ENCODE peak calls at places on chromosomes 11 and 22, in seven cellular contexts. One of them, this sample, is unnamed.

GRCh38 chr11:43278302-43278956 is 33.4 kb upstream of the API5 start:
- DNase-seq in NCI-H1417: peak
- DNase-seq in activated CD4-positive, alpha-beta memory T cell treated with anti-CD3 and anti-CD28 coated beads, Interleukin-2, amount 10 ng/mL, durations not matched to agents 7 days and 5 days: no peak
- DNase-seq in activated naive CD8-positive, alpha-beta T cell treated with anti-CD3 and anti-CD28 coated beads for 36 hours: no peak
- DNase-seq in LoVo: peak
- DNase-seq in stimulated activated CD8-positive, alpha-beta memory T cell treated with anti-CD3 and anti-CD28 coated beads, Interleukin-2, amount 100 ng/mL, for 48 hours: no peak
- DNase-seq in left ventricle myocardium inferior: no peak
- DNase-seq in this sample: no peak

GRCh38 chr22:29342177-29342576 is 26.7 kb upstream of the RASL10A start:
- DNase-seq in NCI-H1417: no peak
- DNase-seq in activated CD4-positive, alpha-beta memory T cell treated with anti-CD3 and anti-CD28 coated beads, Interleukin-2, amount 10 ng/mL, durations not matched to agents 7 days and 5 days: no peak
- DNase-seq in activated naive CD8-positive, alpha-beta T cell treated with anti-CD3 and anti-CD28 coated beads for 36 hours: no peak
- DNase-seq in LoVo: no peak
- DNase-seq in stimulated activated CD8-positive, alpha-beta memory T cell treated with anti-CD3 and anti-CD28 coated beads, Interleukin-2, amount 100 ng/mL, for 48 hours: no peak
- DNase-seq in left ventricle myocardium inferior: no peak
- DNase-seq in this sample: no peak

GRCh38 chr22:28171713-28172112 is 252.7 kb upstream of the PITPNB start:
- DNase-seq in NCI-H1417: no peak
- DNase-seq in activated CD4-positive, alpha-beta memory T cell treated with anti-CD3 and anti-CD28 coated beads, Interleukin-2, amount 10 ng/mL, durations not matched to agents 7 days and 5 days: no peak
- DNase-seq in activated naive CD8-positive, alpha-beta T cell treated with anti-CD3 and anti-CD28 coated beads for 36 hours: no peak
- DNase-seq in LoVo: no peak
- DNase-seq in stimulated activated CD8-positive, alpha-beta memory T cell treated with anti-CD3 and anti-CD28 coated beads, Interleukin-2, amount 100 ng/mL, for 48 hours: no peak
- DNase-seq in left ventricle myocardium inferior: no peak
- DNase-seq in this sample: no peak

GRCh38 chr22:49785841-49786451 is 41.7 kb downstream of the BRD1 start:
- DNase-seq in NCI-H1417: no peak
- DNase-seq in activated CD4-positive, alpha-beta memory T cell treated with anti-CD3 and anti-CD28 coated beads, Interleukin-2, amount 10 ng/mL, durations not matched to agents 7 days and 5 days: no peak
- DNase-seq in activated naive CD8-positive, alpha-beta T cell treated with anti-CD3 and anti-CD28 coated beads for 36 hours: no peak
- DNase-seq in LoVo: no peak
- DNase-seq in stimulated activated CD8-positive, alpha-beta memory T cell treated with anti-CD3 and anti-CD28 coated beads, Interleukin-2, amount 100 ng/mL, for 48 hours: no peak
- DNase-seq in left ventricle myocardium inferior: peak
- DNase-seq in this sample: no peak

GRCh38 chr11:78460468-78460867 is 42.8 kb upstream of the GAB2 start:
- DNase-seq in NCI-H1417: no peak
- DNase-seq in activated CD4-positive, alpha-beta memory T cell treated with anti-CD3 and anti-CD28 coated beads, Interleukin-2, amount 10 ng/mL, durations not matched to agents 7 days and 5 days: no peak
- DNase-seq in activated naive CD8-positive, alpha-beta T cell treated with anti-CD3 and anti-CD28 coated beads for 36 hours: no peak
- DNase-seq in LoVo: no peak
- DNase-seq in stimulated activated CD8-positive, alpha-beta memory T cell treated with anti-CD3 and anti-CD28 coated beads, Interleukin-2, amount 100 ng/mL, for 48 hours: no peak
- DNase-seq in left ventricle myocardium inferior: no peak
- DNase-seq in this sample: no peak

GRCh38 chr22:16838073-16838472 is 12.9 kb upstream of the XKR3 start:
- DNase-seq in NCI-H1417: no peak
- DNase-seq in activated CD4-positive, alpha-beta memory T cell treated with anti-CD3 and anti-CD28 coated beads, Interleukin-2, amount 10 ng/mL, durations not matched to agents 7 days and 5 days: no peak
- DNase-seq in activated naive CD8-positive, alpha-beta T cell treated with anti-CD3 and anti-CD28 coated beads for 36 hours: no peak
- DNase-seq in LoVo: no peak
- DNase-seq in stimulated activated CD8-positive, alpha-beta memory T cell treated with anti-CD3 and anti-CD28 coated beads, Interleukin-2, amount 100 ng/mL, for 48 hours: no peak
- DNase-seq in left ventricle myocardium inferior: no peak
- DNase-seq in this sample: no peak

GRCh38 chr11:3089236-3090061 is 32.2 kb upstream of the CARS1 start:
- DNase-seq in NCI-H1417: no peak
- DNase-seq in activated CD4-positive, alpha-beta memory T cell treated with anti-CD3 and anti-CD28 coated beads, Interleukin-2, amount 10 ng/mL, durations not matched to agents 7 days and 5 days: no peak
- DNase-seq in activated naive CD8-positive, alpha-beta T cell treated with anti-CD3 and anti-CD28 coated beads for 36 hours: no peak
- DNase-seq in LoVo: no peak
- DNase-seq in stimulated activated CD8-positive, alpha-beta memory T cell treated with anti-CD3 and anti-CD28 coated beads, Interleukin-2, amount 100 ng/mL, for 48 hours: no peak
- DNase-seq in left ventricle myocardium inferior: no peak
- DNase-seq in this sample: no peak

GRCh38 chr11:126112547-126112946 is 49.9 kb upstream of the CDON start:
- DNase-seq in NCI-H1417: peak
- DNase-seq in activated CD4-positive, alpha-beta memory T cell treated with anti-CD3 and anti-CD28 coated beads, Interleukin-2, amount 10 ng/mL, durations not matched to agents 7 days and 5 days: no peak
- DNase-seq in activated naive CD8-positive, alpha-beta T cell treated with anti-CD3 and anti-CD28 coated beads for 36 hours: no peak
- DNase-seq in LoVo: no peak
- DNase-seq in stimulated activated CD8-positive, alpha-beta memory T cell treated with anti-CD3 and anti-CD28 coated beads, Interleukin-2, amount 100 ng/mL, for 48 hours: no peak
- DNase-seq in left ventricle myocardium inferior: peak
- DNase-seq in this sample: no peak

GRCh38 chr11:106424111-106424510 is 346.6 kb downstream of the AASDHPPT start:
- DNase-seq in NCI-H1417: no peak
- DNase-seq in activated CD4-positive, alpha-beta memory T cell treated with anti-CD3 and anti-CD28 coated beads, Interleukin-2, amount 10 ng/mL, durations not matched to agents 7 days and 5 days: no peak
- DNase-seq in activated naive CD8-positive, alpha-beta T cell treated with anti-CD3 and anti-CD28 coated beads for 36 hours: no peak
- DNase-seq in LoVo: peak
- DNase-seq in stimulated activated CD8-positive, alpha-beta memory T cell treated with anti-CD3 and anti-CD28 coated beads, Interleukin-2, amount 100 ng/mL, for 48 hours: no peak
- DNase-seq in left ventricle myocardium inferior: no peak
- DNase-seq in this sample: no peak

GRCh38 chr11:114623720-114624119 is 28.1 kb upstream of the NXPE4 start:
- DNase-seq in NCI-H1417: no peak
- DNase-seq in activated CD4-positive, alpha-beta memory T cell treated with anti-CD3 and anti-CD28 coated beads, Interleukin-2, amount 10 ng/mL, durations not matched to agents 7 days and 5 days: no peak
- DNase-seq in activated naive CD8-positive, alpha-beta T cell treated with anti-CD3 and anti-CD28 coated beads for 36 hours: no peak
- DNase-seq in LoVo: no peak
- DNase-seq in stimulated activated CD8-positive, alpha-beta memory T cell treated with anti-CD3 and anti-CD28 coated beads, Interleukin-2, amount 100 ng/mL, for 48 hours: no peak
- DNase-seq in left ventricle myocardium inferior: no peak
- DNase-seq in this sample: no peak

GRCh38 chr11:76391039-76391438 is 9.9 kb downstream of the GVQW3 start:
- DNase-seq in NCI-H1417: peak
- DNase-seq in activated CD4-positive, alpha-beta memory T cell treated with anti-CD3 and anti-CD28 coated beads, Interleukin-2, amount 10 ng/mL, durations not matched to agents 7 days and 5 days: no peak
- DNase-seq in activated naive CD8-positive, alpha-beta T cell treated with anti-CD3 and anti-CD28 coated beads for 36 hours: no peak
- DNase-seq in LoVo: no peak
- DNase-seq in stimulated activated CD8-positive, alpha-beta memory T cell treated with anti-CD3 and anti-CD28 coated beads, Interleukin-2, amount 100 ng/mL, for 48 hours: no peak
- DNase-seq in left ventricle myocardium inferior: no peak
- DNase-seq in this sample: no peak

GRCh38 chr11:122097419-122098001 is 18.5 kb downstream of the BLID start:
- DNase-seq in NCI-H1417: no peak
- DNase-seq in activated CD4-positive, alpha-beta memory T cell treated with anti-CD3 and anti-CD28 coated beads, Interleukin-2, amount 10 ng/mL, durations not matched to agents 7 days and 5 days: no peak
- DNase-seq in activated naive CD8-positive, alpha-beta T cell treated with anti-CD3 and anti-CD28 coated beads for 36 hours: no peak
- DNase-seq in LoVo: no peak
- DNase-seq in stimulated activated CD8-positive, alpha-beta memory T cell treated with anti-CD3 and anti-CD28 coated beads, Interleukin-2, amount 100 ng/mL, for 48 hours: no peak
- DNase-seq in left ventricle myocardium inferior: no peak
- DNase-seq in this sample: no peak

GRCh38 chr11:64696045-64696444 is 27.0 kb downstream of the NRXN2 start:
- DNase-seq in NCI-H1417: no peak
- DNase-seq in activated CD4-positive, alpha-beta memory T cell treated with anti-CD3 and anti-CD28 coated beads, Interleukin-2, amount 10 ng/mL, durations not matched to agents 7 days and 5 days: no peak
- DNase-seq in activated naive CD8-positive, alpha-beta T cell treated with anti-CD3 and anti-CD28 coated beads for 36 hours: no peak
- DNase-seq in LoVo: no peak
- DNase-seq in stimulated activated CD8-positive, alpha-beta memory T cell treated with anti-CD3 and anti-CD28 coated beads, Interleukin-2, amount 100 ng/mL, for 48 hours: no peak
- DNase-seq in left ventricle myocardium inferior: no peak
- DNase-seq in this sample: no peak

GRCh38 chr22:40624770-40625169 is 11.7 kb downstream of the MRTFA start:
- DNase-seq in NCI-H1417: no peak
- DNase-seq in activated CD4-positive, alpha-beta memory T cell treated with anti-CD3 and anti-CD28 coated beads, Interleukin-2, amount 10 ng/mL, durations not matched to agents 7 days and 5 days: no peak
- DNase-seq in activated naive CD8-positive, alpha-beta T cell treated with anti-CD3 and anti-CD28 coated beads for 36 hours: no peak
- DNase-seq in LoVo: no peak
- DNase-seq in stimulated activated CD8-positive, alpha-beta memory T cell treated with anti-CD3 and anti-CD28 coated beads, Interleukin-2, amount 100 ng/mL, for 48 hours: no peak
- DNase-seq in left ventricle myocardium inferior: no peak
- DNase-seq in this sample: no peak

GRCh38 chr11:32131321-32131720 is 40.4 kb downstream of the RCN1 start:
- DNase-seq in NCI-H1417: no peak
- DNase-seq in activated CD4-positive, alpha-beta memory T cell treated with anti-CD3 and anti-CD28 coated beads, Interleukin-2, amount 10 ng/mL, durations not matched to agents 7 days and 5 days: no peak
- DNase-seq in activated naive CD8-positive, alpha-beta T cell treated with anti-CD3 and anti-CD28 coated beads for 36 hours: no peak
- DNase-seq in LoVo: no peak
- DNase-seq in stimulated activated CD8-positive, alpha-beta memory T cell treated with anti-CD3 and anti-CD28 coated beads, Interleukin-2, amount 100 ng/mL, for 48 hours: no peak
- DNase-seq in left ventricle myocardium inferior: no peak
- DNase-seq in this sample: no peak

GRCh38 chr22:20463324-20464095 is 25.9 kb upstream of the SCARF2 start:
- DNase-seq in NCI-H1417: no peak
- DNase-seq in activated CD4-positive, alpha-beta memory T cell treated with anti-CD3 and anti-CD28 coated beads, Interleukin-2, amount 10 ng/mL, durations not matched to agents 7 days and 5 days: peak
- DNase-seq in activated naive CD8-positive, alpha-beta T cell treated with anti-CD3 and anti-CD28 coated beads for 36 hours: peak
- DNase-seq in LoVo: no peak
- DNase-seq in stimulated activated CD8-positive, alpha-beta memory T cell treated with anti-CD3 and anti-CD28 coated beads, Interleukin-2, amount 100 ng/mL, for 48 hours: no peak
- DNase-seq in left ventricle myocardium inferior: no peak
- DNase-seq in this sample: no peak

GRCh38 chr11:125674210-125674609 is 6.4 kb downstream of the ACRV1 start:
- DNase-seq in NCI-H1417: no peak
- DNase-seq in activated CD4-positive, alpha-beta memory T cell treated with anti-CD3 and anti-CD28 coated beads, Interleukin-2, amount 10 ng/mL, durations not matched to agents 7 days and 5 days: no peak
- DNase-seq in activated naive CD8-positive, alpha-beta T cell treated with anti-CD3 and anti-CD28 coated beads for 36 hours: no peak
- DNase-seq in LoVo: no peak
- DNase-seq in stimulated activated CD8-positive, alpha-beta memory T cell treated with anti-CD3 and anti-CD28 coated beads, Interleukin-2, amount 100 ng/mL, for 48 hours: no peak
- DNase-seq in left ventricle myocardium inferior: no peak
- DNase-seq in this sample: no peak

GRCh38 chr22:37401401-37401859 is 25.8 kb downstream of the ELFN2 start:
- DNase-seq in NCI-H1417: no peak
- DNase-seq in activated CD4-positive, alpha-beta memory T cell treated with anti-CD3 and anti-CD28 coated beads, Interleukin-2, amount 10 ng/mL, durations not matched to agents 7 days and 5 days: no peak
- DNase-seq in activated naive CD8-positive, alpha-beta T cell treated with anti-CD3 and anti-CD28 coated beads for 36 hours: no peak
- DNase-seq in LoVo: no peak
- DNase-seq in stimulated activated CD8-positive, alpha-beta memory T cell treated with anti-CD3 and anti-CD28 coated beads, Interleukin-2, amount 100 ng/mL, for 48 hours: no peak
- DNase-seq in left ventricle myocardium inferior: peak
- DNase-seq in this sample: no peak

GRCh38 chr11:104823638-104824037 is 74.6 kb downstream of the CASP12 start:
- DNase-seq in NCI-H1417: no peak
- DNase-seq in activated CD4-positive, alpha-beta memory T cell treated with anti-CD3 and anti-CD28 coated beads, Interleukin-2, amount 10 ng/mL, durations not matched to agents 7 days and 5 days: no peak
- DNase-seq in activated naive CD8-positive, alpha-beta T cell treated with anti-CD3 and anti-CD28 coated beads for 36 hours: no peak
- DNase-seq in LoVo: no peak
- DNase-seq in stimulated activated CD8-positive, alpha-beta memory T cell treated with anti-CD3 and anti-CD28 coated beads, Interleukin-2, amount 100 ng/mL, for 48 hours: no peak
- DNase-seq in left ventricle myocardium inferior: no peak
- DNase-seq in this sample: no peak

GRCh38 chr11:123145220-123145619 is 49.8 kb downstream of the CLMP start:
- DNase-seq in NCI-H1417: no peak
- DNase-seq in activated CD4-positive, alpha-beta memory T cell treated with anti-CD3 and anti-CD28 coated beads, Interleukin-2, amount 10 ng/mL, durations not matched to agents 7 days and 5 days: no peak
- DNase-seq in activated naive CD8-positive, alpha-beta T cell treated with anti-CD3 and anti-CD28 coated beads for 36 hours: no peak
- DNase-seq in LoVo: peak
- DNase-seq in stimulated activated CD8-positive, alpha-beta memory T cell treated with anti-CD3 and anti-CD28 coated beads, Interleukin-2, amount 100 ng/mL, for 48 hours: no peak
- DNase-seq in left ventricle myocardium inferior: no peak
- DNase-seq in this sample: no peak

GRCh38 chr11:9992306-9992705 is 301.7 kb downstream of the SBF2 start:
- DNase-seq in NCI-H1417: no peak
- DNase-seq in activated CD4-positive, alpha-beta memory T cell treated with anti-CD3 and anti-CD28 coated beads, Interleukin-2, amount 10 ng/mL, durations not matched to agents 7 days and 5 days: no peak
- DNase-seq in activated naive CD8-positive, alpha-beta T cell treated with anti-CD3 and anti-CD28 coated beads for 36 hours: no peak
- DNase-seq in LoVo: no peak
- DNase-seq in stimulated activated CD8-positive, alpha-beta memory T cell treated with anti-CD3 and anti-CD28 coated beads, Interleukin-2, amount 100 ng/mL, for 48 hours: no peak
- DNase-seq in left ventricle myocardium inferior: no peak
- DNase-seq in this sample: no peak

GRCh38 chr22:18146389-18146753 is 3.6 kb upstream of the USP18 start:
- DNase-seq in NCI-H1417: no peak
- DNase-seq in activated CD4-positive, alpha-beta memory T cell treated with anti-CD3 and anti-CD28 coated beads, Interleukin-2, amount 10 ng/mL, durations not matched to agents 7 days and 5 days: no peak
- DNase-seq in activated naive CD8-positive, alpha-beta T cell treated with anti-CD3 and anti-CD28 coated beads for 36 hours: no peak
- DNase-seq in LoVo: no peak
- DNase-seq in stimulated activated CD8-positive, alpha-beta memory T cell treated with anti-CD3 and anti-CD28 coated beads, Interleukin-2, amount 100 ng/mL, for 48 hours: no peak
- DNase-seq in left ventricle myocardium inferior: no peak
- DNase-seq in this sample: no peak

GRCh38 chr22:35229865-35230264 is 27.4 kb upstream of the HMGXB4 start:
- DNase-seq in NCI-H1417: no peak
- DNase-seq in activated CD4-positive, alpha-beta memory T cell treated with anti-CD3 and anti-CD28 coated beads, Interleukin-2, amount 10 ng/mL, durations not matched to agents 7 days and 5 days: no peak
- DNase-seq in activated naive CD8-positive, alpha-beta T cell treated with anti-CD3 and anti-CD28 coated beads for 36 hours: no peak
- DNase-seq in LoVo: no peak
- DNase-seq in stimulated activated CD8-positive, alpha-beta memory T cell treated with anti-CD3 and anti-CD28 coated beads, Interleukin-2, amount 100 ng/mL, for 48 hours: no peak
- DNase-seq in left ventricle myocardium inferior: no peak
- DNase-seq in this sample: no peak

GRCh38 chr11:45771194-45771941 is 33.6 kb upstream of the SLC35C1 start:
- DNase-seq in NCI-H1417: peak
- DNase-seq in activated CD4-positive, alpha-beta memory T cell treated with anti-CD3 and anti-CD28 coated beads, Interleukin-2, amount 10 ng/mL, durations not matched to agents 7 days and 5 days: peak
- DNase-seq in activated naive CD8-positive, alpha-beta T cell treated with anti-CD3 and anti-CD28 coated beads for 36 hours: peak
- DNase-seq in LoVo: peak
- DNase-seq in stimulated activated CD8-positive, alpha-beta memory T cell treated with anti-CD3 and anti-CD28 coated beads, Interleukin-2, amount 100 ng/mL, for 48 hours: peak
- DNase-seq in left ventricle myocardium inferior: peak
- DNase-seq in this sample: peak

GRCh38 chr11:43920598-43921419 is 21.6 kb upstream of the C11orf96 start:
- DNase-seq in NCI-H1417: no peak
- DNase-seq in activated CD4-positive, alpha-beta memory T cell treated with anti-CD3 and anti-CD28 coated beads, Interleukin-2, amount 10 ng/mL, durations not matched to agents 7 days and 5 days: peak
- DNase-seq in activated naive CD8-positive, alpha-beta T cell treated with anti-CD3 and anti-CD28 coated beads for 36 hours: no peak
- DNase-seq in LoVo: peak
- DNase-seq in stimulated activated CD8-positive, alpha-beta memory T cell treated with anti-CD3 and anti-CD28 coated beads, Interleukin-2, amount 100 ng/mL, for 48 hours: no peak
- DNase-seq in left ventricle myocardium inferior: peak
- DNase-seq in this sample: no peak

GRCh38 chr11:134101292-134101691 is 32.4 kb downstream of the JAM3 start:
- DNase-seq in NCI-H1417: no peak
- DNase-seq in activated CD4-positive, alpha-beta memory T cell treated with anti-CD3 and anti-CD28 coated beads, Interleukin-2, amount 10 ng/mL, durations not matched to agents 7 days and 5 days: no peak
- DNase-seq in activated naive CD8-positive, alpha-beta T cell treated with anti-CD3 and anti-CD28 coated beads for 36 hours: no peak
- DNase-seq in LoVo: no peak
- DNase-seq in stimulated activated CD8-positive, alpha-beta memory T cell treated with anti-CD3 and anti-CD28 coated beads, Interleukin-2, amount 100 ng/mL, for 48 hours: no peak
- DNase-seq in left ventricle myocardium inferior: no peak
- DNase-seq in this sample: no peak

GRCh38 chr11:26964335-26964734 is 29.6 kb upstream of the FIBIN start:
- DNase-seq in NCI-H1417: no peak
- DNase-seq in activated CD4-positive, alpha-beta memory T cell treated with anti-CD3 and anti-CD28 coated beads, Interleukin-2, amount 10 ng/mL, durations not matched to agents 7 days and 5 days: no peak
- DNase-seq in activated naive CD8-positive, alpha-beta T cell treated with anti-CD3 and anti-CD28 coated beads for 36 hours: no peak
- DNase-seq in LoVo: no peak
- DNase-seq in stimulated activated CD8-positive, alpha-beta memory T cell treated with anti-CD3 and anti-CD28 coated beads, Interleukin-2, amount 100 ng/mL, for 48 hours: no peak
- DNase-seq in left ventricle myocardium inferior: no peak
- DNase-seq in this sample: no peak

This sample was measured in stimulated activated CD4-positive, alpha-beta T cell treated with anti-CD3 and anti-CD28 coated beads, Interleukin-2, amount 100 ng/mL, for 48 hours.